ENCODE peak calls at places on chromosomes 3 and 15, in four cellular contexts. C, W, D and M are unnamed samples.

GRCh38 chr3:157373783-157374182 is 62.9 kb upstream of the PTX3 start:
- DNase-seq in D (no peak), C (no peak), W (no peak), M (no peak)

GRCh38 chr3:183515968-183516851 is 39.3 kb downstream of the KLHL6 start:
- DNase-seq in C (peak; percentile 51), W (peak; percentile 24), D (no peak), M (peak; percentile 37)

GRCh38 chr15:51706347-51706746 is 25.0 kb downstream of the SCG3 start:
- DNase-seq in W (no peak), C (no peak), D (no peak), M (no peak)

GRCh38 chr3:138513073-138513843 is 78.8 kb downstream of the ESYT3 start:
- DNase-seq in W (no peak), C (no peak), D (no peak), M (no peak)

GRCh38 chr3:74631771-74632170 is 17.3 kb upstream of the CNTN3 start:
- DNase-seq in D (no peak), C (no peak), W (no peak), M (no peak)

GRCh38 chr15:66294157-66294931 is 976 bp downstream of the DIS3L start:
- DNase-seq in C (peak; percentile 39), W (no peak), D (no peak), M (no peak)

GRCh38 chr3:45468326-45468725 is 80.0 kb downstream of the LARS2 start:
- DNase-seq in C (no peak), D (no peak), W (no peak), M (no peak)

GRCh38 chr3:24495334-24495994 is 814 bp upstream of the THRB start:
- DNase-seq in W (no peak), D (no peak), C (no peak), M (no peak)

GRCh38 chr15:40155270-40155910 is 5.5 kb upstream of the BUB1B start:
- DNase-seq in D (no peak), C (no peak), W (no peak), M (no peak)

GRCh38 chr3:36969540-36970432 is 23.1 kb downstream of the EPM2AIP1 start:
- DNase-seq in D (peak; percentile 27), W (peak; percentile 22), C (peak; percentile 23), M (peak; percentile 10)

GRCh38 chr3:129439381-129439816 is 349 bp downstream of the MBD4 start:
- DNase-seq in C (peak; percentile 29), W (peak; percentile 43), D (no peak), M (peak; percentile 31)

GRCh38 chr15:55796321-55796965 is 53.5 kb upstream of the PRTG start:
- DNase-seq in W (no peak), D (no peak), C (no peak), M (no peak)

GRCh38 chr3:187935623-187936156 is 190.4 kb upstream of the BCL6 start:
- DNase-seq in C (no peak), D (no peak), W (peak; percentile 6), M (peak; percentile 8)

GRCh38 chr3:16067837-16068471 is 106.5 kb upstream of the GALNT15 start:
- DNase-seq in D (no peak), W (no peak), C (no peak), M (no peak)

GRCh38 chr3:123483146-123483545 is 34.3 kb upstream of the ADCY5 start:
- DNase-seq in W (no peak), D (no peak), C (no peak), M (no peak)

GRCh38 chr3:16767006-16767405 is 117.7 kb upstream of the PLCL2 start:
- DNase-seq in D (no peak), C (no peak), W (no peak), M (no peak)

GRCh38 chr15:51312132-51312531 is 26.3 kb downstream of the CYP19A1 start:
- DNase-seq in D (no peak), C (no peak), W (no peak), M (no peak)

GRCh38 chr3:147699175-147699838 is 290.1 kb downstream of the ZIC1 start:
- DNase-seq in W (no peak), D (no peak), C (no peak), M (no peak)

GRCh38 chr3:13650210-13651056 is 101.5 kb downstream of the FBLN2 start:
- DNase-seq in W (peak; percentile 76), D (no peak), C (peak; percentile 76), M (peak; percentile 82)

GRCh38 chr15:80068578-80068977 is 9.1 kb downstream of the ZFAND6 start:
- DNase-seq in C (no peak), W (no peak), D (no peak), M (no peak)

GRCh38 chr15:66644815-66645345 is 57.2 kb upstream of the SMAD6 start:
- DNase-seq in D (no peak), W (no peak), C (no peak), M (no peak)

GRCh38 chr3:148512648-148513047 is 185.1 kb upstream of the AGTR1 start:
- DNase-seq in D (no peak), W (no peak), C (no peak), M (no peak)

GRCh38 chr3:128492353-128493220 is at the start of gene GATA2:
- DNase-seq in W (peak; percentile 39), D (no peak), C (no peak), M (no peak)

GRCh38 chr3:1499694-1500093 is 406.9 kb downstream of the CNTN6 start:
- DNase-seq in D (no peak), C (no peak), W (no peak), M (no peak)

GRCh38 chr3:65950340-65951326 is 88.1 kb downstream of the MAGI1 start:
- DNase-seq in C (no peak), W (no peak), D (no peak), M (no peak)

GRCh38 chr3:108669211-108669610 is 79.7 kb downstream of the DZIP3 start:
- DNase-seq in W (no peak), C (no peak), D (no peak), M (no peak)